ENCODE peak calls at places on chromosomes 6 and 20, in ten cellular contexts. T, K, P, C, J, F, I, W, O and V are unnamed samples. For H3K9me3, the result is how much of the 10 kb centered on the place peaks cover.

GRCh38 chr6:45577836-45578504 is 200.2 kb upstream of the SUPT3H start:
- DNase-seq in O (no peak), C (no peak), F (no peak), K (no peak), W (no peak), J (no peak), P (no peak), T (no peak), I (no peak), V (peak)

GRCh38 chr20:8018928-8019177 is 708 bp downstream of the TMX4 start:
- DNase-seq in T (no peak), P (no peak), J (no peak), K (no peak), W (no peak), I (no peak), C (no peak), F (no peak), O (no peak), V (no peak)

GRCh38 chr20:23161968-23162696 is 76.0 kb upstream of the CD93 start:
- DNase-seq in I (peak), P (peak), C (no peak), O (peak), W (peak), K (peak), J (peak), T (no peak), F (peak), V (no peak)

GRCh38 chr6:20319520-20320357 is 81.9 kb upstream of the E2F3 start:
- DNase-seq in W (peak), C (no peak), O (peak), F (no peak), K (peak), T (peak), I (peak), J (peak), P (no peak), V (no peak)

GRCh38 chr6:150212745-150213144 is 69.9 kb downstream of the PPP1R14C start:
- DNase-seq in K (no peak), T (no peak), P (no peak), J (no peak), C (no peak), F (no peak), O (no peak), W (no peak), I (no peak), V (no peak)

GRCh38 chr6:32118782-32119628 is 9.0 kb downstream of the ATF6B start:
- DNase-seq in F (peak), T (peak), W (peak), C (no peak), O (peak), K (peak), J (peak), I (peak), P (peak), V (peak)

GRCh38 chr6:107414246-107414645 is 45.1 kb downstream of the PDSS2 start:
- DNase-seq in W (no peak), K (no peak), P (no peak), F (no peak), O (no peak), J (no peak), T (no peak), I (no peak), C (no peak), V (no peak)

GRCh38 chr6:134002821-134003220 is 49.6 kb downstream of the SLC2A12 start:
- DNase-seq in W (no peak), O (no peak), K (no peak), P (no peak), J (no peak), T (no peak), I (no peak), F (no peak), C (no peak), V (no peak)

GRCh38 chr6:44177691-44178423 is 19.2 kb downstream of the CAPN11 start:
- DNase-seq in C (no peak), F (no peak), O (no peak), P (peak), I (peak), K (peak), W (no peak), J (peak), T (no peak), V (no peak)

GRCh38 chr20:13857304-13857703 is 72.5 kb downstream of the NDUFAF5 start:
- DNase-seq in P (no peak), F (no peak), C (no peak), I (peak), W (peak), O (no peak), T (no peak), J (peak), K (peak), V (no peak)

GRCh38 chr6:35242486-35242885 is 17.0 kb upstream of the ZNF76 start:
- DNase-seq in O (no peak), K (no peak), C (no peak), T (no peak), P (no peak), F (no peak), W (no peak), I (no peak), J (no peak), V (no peak)

GRCh38 chr6:158026054-158026900 is 44.6 kb downstream of the SYNJ2 start:
- DNase-seq in F (peak), O (peak), C (no peak), T (peak), K (peak), J (peak), I (peak), W (peak), P (peak), V (peak)

GRCh38 chr6:1524040-1524480 is 85.7 kb upstream of the FOXC1 start:
- DNase-seq in W (peak), F (peak), K (peak), C (peak), P (peak), J (peak), I (peak), T (peak), O (peak), V (peak)

GRCh38 chr20:44069203-44069931 is 117.6 kb downstream of the JPH2 start:
- DNase-seq in O (no peak), J (no peak), I (no peak), K (no peak), P (peak), W (no peak), F (no peak), C (no peak), T (peak), V (peak)

GRCh38 chr20:16752082-16752481 is 3.9 kb downstream of the OTOR start:
- DNase-seq in C (no peak), I (no peak), K (no peak), P (no peak), T (no peak), F (no peak), W (no peak), O (no peak), J (no peak), V (no peak)

DNA sequence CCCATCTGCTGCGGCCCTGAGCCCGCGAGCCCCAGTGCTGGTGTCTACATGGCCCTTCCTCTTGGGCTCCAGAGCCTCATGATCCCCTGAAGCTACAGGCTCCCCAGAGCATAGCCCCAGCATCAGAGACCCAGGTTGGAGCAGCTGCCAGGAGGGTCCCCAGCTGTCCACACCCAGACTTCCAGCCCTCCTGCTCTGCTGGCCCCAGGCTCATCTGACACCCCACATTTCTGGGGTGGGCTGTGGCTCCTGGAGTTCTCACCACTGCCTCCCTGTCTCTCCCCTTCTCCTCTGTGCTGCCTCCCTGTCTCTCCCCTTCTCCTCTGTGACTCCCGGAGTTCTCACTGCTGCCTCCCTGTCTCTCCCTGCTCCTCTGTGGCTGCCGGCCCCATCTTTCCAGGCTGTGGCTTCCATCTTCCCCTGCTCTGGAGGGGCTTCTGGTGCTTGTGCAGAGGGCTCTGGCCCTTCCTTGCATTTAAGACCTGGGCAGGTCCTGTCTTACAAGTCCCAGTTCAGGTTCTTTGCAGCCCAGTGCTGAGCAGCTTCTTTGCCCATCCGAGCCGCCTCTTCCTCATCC is 108.1 kb downstream of the ERMARD start:
- DNase-seq in T (no peak), C (no peak), P (no peak), K (no peak), I (no peak), O (no peak), F (no peak), W (no peak), J (no peak), V (peak)
- H3K9me3 ChIP-seq in T (under half), C (under half), P (under half), K (under half), I (under half), O (under half), F (under half), W (under half), J (under half), V (under half)

DNA sequence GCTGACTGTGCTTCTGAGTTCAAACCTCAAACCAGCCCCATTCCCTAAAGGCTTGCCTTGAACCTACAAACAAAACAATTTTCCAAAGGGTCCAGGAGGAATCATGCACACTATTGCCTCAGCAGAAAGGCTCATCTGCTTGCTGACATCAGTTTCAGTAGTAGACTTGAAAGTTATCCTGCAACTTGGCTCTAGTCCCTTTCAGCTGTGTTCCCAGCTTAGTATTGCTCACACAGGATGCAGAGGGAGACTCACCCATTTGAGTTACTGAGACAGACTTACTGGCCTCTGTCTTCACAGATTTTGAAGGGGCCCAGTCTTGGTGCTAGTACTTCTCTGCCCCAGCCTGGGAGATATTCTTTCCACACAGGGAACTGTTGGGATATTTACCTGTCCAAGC is 38.5 kb upstream of the TFB1M start:
- DNase-seq in O (no peak), F (no peak), I (no peak), C (no peak), W (no peak), K (no peak), J (no peak), P (no peak), T (no peak), V (no peak)
- H3K9me3 ChIP-seq in O (under half), F (under half), I (under half), C (under half), W (under half), K (under half), J (under half), P (under half), T (under half), V (under half)

GRCh38 chr20:59788811-59789210 is 144.6 kb downstream of the SYCP2 start:
- DNase-seq in F (peak), C (no peak), W (no peak), O (no peak), P (no peak), T (no peak), J (no peak), K (no peak), I (no peak), V (no peak)

GRCh38 chr20:59792300-59792699 is 141.1 kb downstream of the SYCP2 start:
- DNase-seq in I (no peak), K (no peak), O (no peak), W (no peak), F (no peak), J (no peak), P (no peak), T (no peak), C (no peak), V (no peak)

GRCh38 chr20:59789641-59790040 is 143.8 kb downstream of the SYCP2 start:
- DNase-seq in O (no peak), C (no peak), F (peak), W (no peak), I (no peak), T (no peak), P (no peak), K (no peak), J (no peak), V (no peak)

GRCh38 chr20:59790388-59790787 is 143.0 kb downstream of the SYCP2 start:
- DNase-seq in F (no peak), C (no peak), I (no peak), O (no peak), P (no peak), T (no peak), W (no peak), K (no peak), J (no peak), V (no peak)

DNA sequence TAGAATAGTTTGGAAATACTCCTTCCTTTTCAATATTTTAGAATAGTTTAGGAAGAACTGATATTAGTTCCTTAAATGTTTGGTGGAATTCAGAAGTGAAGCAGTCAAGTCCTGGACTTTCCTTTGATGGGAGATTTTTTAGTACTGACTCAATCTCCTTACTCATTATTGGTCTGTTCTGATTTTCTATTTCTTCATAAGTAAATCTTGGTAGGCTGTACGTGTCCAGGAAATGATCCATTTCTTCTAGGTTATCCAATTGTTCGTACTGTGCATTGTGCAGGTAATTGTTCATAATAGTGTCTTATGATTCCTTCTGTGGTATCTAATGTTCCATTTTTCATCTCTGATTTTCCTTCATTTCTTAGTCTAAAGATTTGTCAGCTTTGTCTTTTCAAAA is 138.9 kb downstream of the SYCP2 start:
- DNase-seq in I (no peak), J (no peak), T (no peak), W (no peak), K (no peak), C (no peak), O (no peak), P (no peak), F (no peak), V (no peak)
- H3K9me3 ChIP-seq in I (under half), J (under half), T (under half), W (under half), K (under half), C (under half), O (under half), P (under half), F (under half), V (under half)

DNA sequence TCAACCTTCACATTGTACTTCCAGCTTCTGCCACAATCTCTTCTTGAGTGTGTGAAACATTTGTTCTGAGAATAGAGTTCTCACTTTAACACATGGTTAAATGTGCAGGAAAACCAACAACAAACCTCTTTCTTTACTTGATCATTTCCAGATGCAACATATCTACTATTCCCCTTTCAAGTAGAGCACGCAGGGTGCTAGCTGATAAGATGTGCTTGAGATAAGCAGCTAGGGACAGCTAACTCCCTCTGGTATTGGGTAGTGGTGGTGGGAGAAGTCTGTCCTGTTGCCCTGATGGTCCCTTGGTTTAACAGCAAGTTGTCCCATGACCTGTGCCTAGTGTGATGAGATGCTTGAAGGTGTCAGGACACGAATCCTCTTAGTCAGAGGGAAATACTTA is 15.4 kb upstream of the HMGCLL1 start:
- DNase-seq in O (no peak), J (no peak), T (no peak), F (no peak), P (no peak), I (no peak), W (no peak), K (no peak), C (no peak), V (no peak)
- H3K9me3 ChIP-seq in O (under half), J (under half), T (under half), F (under half), P (under half), I (under half), W (under half), K (under half), C (under half), V (under half)

GRCh38 chr6:13922750-13923149 is 2.0 kb upstream of the RNF182 start:
- DNase-seq in F (no peak), K (no peak), C (no peak), W (no peak), I (no peak), O (no peak), J (no peak), T (no peak), P (no peak), V (no peak)
- H3K9me3 ChIP-seq in F (under half), K (under half), C (under half), W (under half), I (under half), O (under half), J (under half), T (under half), P (under half), V (under half)

GRCh38 chr6:33983721-33984465 is 162.0 kb downstream of the GRM4 start:
- DNase-seq in I (no peak), J (no peak), T (no peak), K (no peak), P (peak), C (no peak), W (peak), F (peak), O (peak), V (no peak)

GRCh38 chr6:33981861-33982260 is 164.0 kb downstream of the GRM4 start:
- DNase-seq in F (no peak), J (no peak), O (no peak), K (peak), W (no peak), I (no peak), P (no peak), T (no peak), C (no peak), V (no peak)

GRCh38 chr6:33981421-33981820 is 164.5 kb downstream of the GRM4 start:
- DNase-seq in O (peak), C (no peak), W (peak), J (no peak), P (no peak), F (peak), I (no peak), T (no peak), K (peak), V (peak)

GRCh38 chr6:33984466-33985332 is 161.2 kb downstream of the GRM4 start:
- DNase-seq in P (peak), F (peak), O (peak), W (no peak), C (no peak), T (no peak), K (no peak), I (no peak), J (no peak), V (no peak)

GRCh38 chr6:33983109-33983475 is 162.8 kb downstream of the GRM4 start:
- DNase-seq in W (peak), C (no peak), T (no peak), J (no peak), K (no peak), I (no peak), O (peak), F (peak), P (peak), V (peak)
- H3K9me3 ChIP-seq in W (under half), C (under half), T (under half), J (under half), K (under half), I (under half), O (under half), F (under half), P (under half), V (under half)

DNA sequence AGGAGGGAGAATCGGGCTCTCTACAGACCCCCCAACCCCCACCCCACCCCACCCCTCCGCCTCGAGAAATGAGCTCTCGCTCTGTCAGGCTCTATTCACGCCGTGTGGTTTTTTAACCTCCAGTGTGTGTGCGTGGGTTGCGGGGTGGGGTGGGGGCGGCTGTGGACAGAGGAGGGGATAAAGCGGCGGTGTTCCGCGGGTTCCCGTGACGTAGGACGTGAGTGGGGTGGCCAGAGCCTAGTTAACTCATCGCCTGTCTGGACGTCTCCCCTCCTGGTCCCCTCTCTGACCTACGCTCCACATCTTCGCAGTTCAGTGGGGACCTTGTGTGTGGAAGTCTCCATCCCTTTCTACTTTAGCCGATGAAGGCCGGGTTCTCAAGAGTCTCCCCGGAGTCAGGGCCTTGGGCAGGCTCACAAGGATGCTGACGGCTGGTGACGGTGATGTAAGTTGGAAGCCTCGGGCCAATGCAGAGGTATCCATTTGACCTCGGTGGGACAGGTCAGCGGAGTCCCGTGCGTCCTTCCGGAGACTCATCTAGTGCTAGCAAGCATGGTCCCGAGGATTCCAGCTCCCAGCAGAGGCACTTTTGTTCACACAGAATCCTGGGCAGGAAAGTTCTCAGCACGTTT is 1507.1 kb upstream of the DEFB115 start:
- DNase-seq in J (no peak), O (no peak), P (peak), K (no peak), W (no peak), F (no peak), I (no peak), C (no peak), T (no peak), V (no peak)
- H3K9me3 ChIP-seq in J (under half), O (under half), P (under half), K (under half), W (under half), F (under half), I (under half), C (under half), T (under half), V (under half)